ENCODE peak calls at places on chromosome 14, in ten cellular contexts. One of them, this sample, is unnamed. For H3K4me1, the result is how much of the 10 kb centered on the place peaks cover.

GRCh38 chr14:105199093-105199492 is 18.0 kb upstream of the NUDT14 start:
- DNase-seq in A549: no peak
- DNase-seq in transverse colon: no peak
- DNase-seq in stomach: no peak
- DNase-seq in upper lobe of right lung: no peak
- DNase-seq in HCT116: no peak
- DNase-seq in right lobe of liver: no peak
- DNase-seq in heart left ventricle: peak
- DNase-seq in esophagus squamous epithelium: no peak
- DNase-seq in OCI-LY7: no peak
- DNase-seq in this sample: no peak

GRCh38 chr14:66483322-66483721 is 2.8 kb upstream of the CCDC196 start:
- DNase-seq in HCT116: no peak
- DNase-seq in upper lobe of right lung: no peak
- DNase-seq in heart left ventricle: no peak
- DNase-seq in transverse colon: no peak
- DNase-seq in OCI-LY7: no peak
- DNase-seq in esophagus squamous epithelium: no peak
- DNase-seq in stomach: no peak
- DNase-seq in right lobe of liver: peak
- DNase-seq in A549: no peak
- DNase-seq in this sample: no peak

GRCh38 chr14:100979780-100980179 is 76.3 kb upstream of the RTL1 start:
- DNase-seq in stomach: no peak
- DNase-seq in A549: no peak
- DNase-seq in upper lobe of right lung: no peak
- DNase-seq in esophagus squamous epithelium: no peak
- DNase-seq in right lobe of liver: no peak
- DNase-seq in heart left ventricle: no peak
- DNase-seq in OCI-LY7: no peak
- DNase-seq in transverse colon: no peak
- DNase-seq in HCT116: no peak
- DNase-seq in this sample: no peak

GRCh38 chr14:28375295-28375694 is 391.3 kb upstream of the FOXG1 start:
- DNase-seq in HCT116: no peak
- DNase-seq in heart left ventricle: no peak
- DNase-seq in upper lobe of right lung: no peak
- DNase-seq in transverse colon: no peak
- DNase-seq in right lobe of liver: no peak
- DNase-seq in A549: no peak
- DNase-seq in stomach: no peak
- DNase-seq in OCI-LY7: no peak
- DNase-seq in esophagus squamous epithelium: no peak
- DNase-seq in this sample: no peak

GRCh38 chr14:30521899-30522736 is 36.8 kb upstream of the G2E3 start:
- DNase-seq in stomach: no peak
- DNase-seq in upper lobe of right lung: no peak
- DNase-seq in HCT116: peak
- DNase-seq in heart left ventricle: no peak
- DNase-seq in transverse colon: no peak
- DNase-seq in right lobe of liver: no peak
- DNase-seq in A549: peak
- DNase-seq in OCI-LY7: peak
- DNase-seq in esophagus squamous epithelium: no peak
- DNase-seq in this sample: no peak

GRCh38 chr14:63727231-63727735 is 582 bp downstream of the SGPP1 start:
- DNase-seq in HCT116: no peak
- DNase-seq in A549: peak
- DNase-seq in right lobe of liver: peak
- DNase-seq in stomach: peak
- DNase-seq in esophagus squamous epithelium: no peak
- DNase-seq in upper lobe of right lung: peak
- DNase-seq in OCI-LY7: peak
- DNase-seq in transverse colon: peak
- DNase-seq in heart left ventricle: peak
- DNase-seq in this sample: no peak

GRCh38 chr14:101521978-101522377 is 39.3 kb upstream of the DIO3 start:
- DNase-seq in A549: no peak
- DNase-seq in transverse colon: no peak
- DNase-seq in HCT116: no peak
- DNase-seq in esophagus squamous epithelium: no peak
- DNase-seq in right lobe of liver: no peak
- DNase-seq in heart left ventricle: no peak
- DNase-seq in OCI-LY7: no peak
- DNase-seq in upper lobe of right lung: no peak
- DNase-seq in stomach: no peak
- DNase-seq in this sample: no peak

GRCh38 chr14:93655078-93655750 is 133.1 kb downstream of the PRIMA1 start:
- DNase-seq in HCT116: peak
- DNase-seq in heart left ventricle: no peak
- DNase-seq in OCI-LY7: peak
- DNase-seq in upper lobe of right lung: no peak
- DNase-seq in stomach: no peak
- DNase-seq in esophagus squamous epithelium: no peak
- DNase-seq in transverse colon: no peak
- DNase-seq in right lobe of liver: no peak
- DNase-seq in A549: peak
- DNase-seq in this sample: no peak

GRCh38 chr14:94356379-94357056 is 31.9 kb downstream of the SERPINA1 start:
- DNase-seq in right lobe of liver: no peak
- DNase-seq in A549: no peak
- DNase-seq in transverse colon: no peak
- DNase-seq in heart left ventricle: no peak
- DNase-seq in stomach: peak
- DNase-seq in HCT116: no peak
- DNase-seq in upper lobe of right lung: no peak
- DNase-seq in esophagus squamous epithelium: no peak
- DNase-seq in OCI-LY7: no peak
- DNase-seq in this sample: no peak

GRCh38 chr14:36771256-36771655 is 109.6 kb downstream of the PAX9 start:
- DNase-seq in upper lobe of right lung: no peak
- DNase-seq in OCI-LY7: no peak
- DNase-seq in stomach: no peak
- DNase-seq in A549: no peak
- DNase-seq in heart left ventricle: no peak
- DNase-seq in esophagus squamous epithelium: no peak
- DNase-seq in HCT116: no peak
- DNase-seq in transverse colon: peak
- DNase-seq in right lobe of liver: no peak
- DNase-seq in this sample: no peak

GRCh38 chr14:28707814-28708213 is 58.8 kb upstream of the FOXG1 start:
- DNase-seq in OCI-LY7: no peak
- DNase-seq in stomach: no peak
- DNase-seq in HCT116: no peak
- DNase-seq in esophagus squamous epithelium: no peak
- DNase-seq in transverse colon: no peak
- DNase-seq in A549: no peak
- DNase-seq in upper lobe of right lung: no peak
- DNase-seq in right lobe of liver: no peak
- DNase-seq in heart left ventricle: no peak
- DNase-seq in this sample: no peak

GRCh38 chr14:48304729-48305128 is 629.3 kb upstream of the MDGA2 start:
- DNase-seq in upper lobe of right lung: no peak
- DNase-seq in esophagus squamous epithelium: no peak
- DNase-seq in transverse colon: no peak
- DNase-seq in HCT116: no peak
- DNase-seq in OCI-LY7: no peak
- DNase-seq in right lobe of liver: no peak
- DNase-seq in heart left ventricle: no peak
- DNase-seq in A549: no peak
- DNase-seq in stomach: no peak
- DNase-seq in this sample: no peak
- TF ChIP-seq CTCF in upper lobe of right lung: no peak
- TF ChIP-seq CTCF in esophagus squamous epithelium: no peak
- TF ChIP-seq CTCF in transverse colon: no peak
- TF ChIP-seq CTCF in HCT116: no peak
- TF ChIP-seq CTCF in OCI-LY7: no peak
- TF ChIP-seq CTCF in right lobe of liver: no peak
- TF ChIP-seq CTCF in heart left ventricle: no peak
- TF ChIP-seq CTCF in A549: no peak
- TF ChIP-seq CTCF in stomach: no peak
- TF ChIP-seq CTCF in this sample: no peak

GRCh38 chr14:61089126-61089750 is 108.2 kb downstream of the SLC38A6 start:
- DNase-seq in HCT116: no peak
- DNase-seq in heart left ventricle: no peak
- DNase-seq in stomach: no peak
- DNase-seq in A549: no peak
- DNase-seq in transverse colon: no peak
- DNase-seq in OCI-LY7: no peak
- DNase-seq in upper lobe of right lung: no peak
- DNase-seq in right lobe of liver: no peak
- DNase-seq in esophagus squamous epithelium: no peak
- DNase-seq in this sample: no peak

GRCh38 chr14:61088081-61088480 is 107.0 kb downstream of the SLC38A6 start:
- DNase-seq in OCI-LY7: no peak
- DNase-seq in upper lobe of right lung: no peak
- DNase-seq in right lobe of liver: no peak
- DNase-seq in stomach: no peak
- DNase-seq in heart left ventricle: no peak
- DNase-seq in transverse colon: no peak
- DNase-seq in esophagus squamous epithelium: no peak
- DNase-seq in HCT116: no peak
- DNase-seq in A549: no peak
- DNase-seq in this sample: no peak

GRCh38 chr14:61090432-61091216 is 109.6 kb downstream of the SLC38A6 start:
- DNase-seq in HCT116: no peak
- DNase-seq in right lobe of liver: no peak
- DNase-seq in A549: no peak
- DNase-seq in transverse colon: no peak
- DNase-seq in OCI-LY7: no peak
- DNase-seq in esophagus squamous epithelium: no peak
- DNase-seq in stomach: no peak
- DNase-seq in heart left ventricle: no peak
- DNase-seq in upper lobe of right lung: no peak
- DNase-seq in this sample: no peak

DNA sequence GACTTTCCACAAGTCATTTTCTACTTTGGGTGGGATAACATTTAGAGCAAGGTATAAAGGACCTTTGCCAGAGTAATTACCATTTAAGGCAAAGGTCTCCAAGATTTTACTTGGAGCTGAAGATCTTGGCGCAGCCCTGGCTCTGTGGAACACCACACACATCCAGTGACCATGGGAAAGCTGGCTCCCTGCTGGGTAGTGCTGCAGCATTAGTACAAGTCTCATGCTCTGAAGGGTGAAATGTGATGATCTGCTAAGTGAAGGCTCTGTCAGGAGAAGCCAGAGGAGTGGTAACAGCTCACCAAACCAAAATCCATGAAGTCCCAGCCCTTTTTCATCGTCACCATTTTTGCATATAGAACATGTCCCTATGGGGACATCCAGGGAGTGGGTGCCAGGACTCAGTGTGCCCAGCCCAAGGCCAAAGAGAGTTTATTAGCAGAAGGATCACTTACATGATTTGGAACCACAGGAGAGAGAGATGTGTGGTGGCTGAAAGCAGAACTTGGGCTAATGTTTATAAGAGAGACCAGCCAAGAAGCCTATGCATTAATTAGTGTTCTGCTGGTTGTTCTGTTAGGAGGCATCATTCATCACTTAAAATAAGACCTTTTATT is 110.7 kb downstream of the SLC38A6 start:
- DNase-seq in esophagus squamous epithelium: no peak
- DNase-seq in heart left ventricle: no peak
- DNase-seq in HCT116: no peak
- DNase-seq in OCI-LY7: no peak
- DNase-seq in transverse colon: no peak
- DNase-seq in right lobe of liver: no peak
- DNase-seq in upper lobe of right lung: no peak
- DNase-seq in A549: no peak
- DNase-seq in stomach: no peak
- DNase-seq in this sample: no peak
- H3K27ac ChIP-seq in esophagus squamous epithelium: no peak
- H3K27ac ChIP-seq in heart left ventricle: no peak
- H3K27ac ChIP-seq in HCT116: no peak
- H3K27ac ChIP-seq in OCI-LY7: no peak
- H3K27ac ChIP-seq in transverse colon: no peak
- H3K27ac ChIP-seq in right lobe of liver: no peak
- H3K27ac ChIP-seq in upper lobe of right lung: no peak
- H3K27ac ChIP-seq in A549: no peak
- H3K27ac ChIP-seq in stomach: no peak
- H3K27ac ChIP-seq in this sample: peak

DNA sequence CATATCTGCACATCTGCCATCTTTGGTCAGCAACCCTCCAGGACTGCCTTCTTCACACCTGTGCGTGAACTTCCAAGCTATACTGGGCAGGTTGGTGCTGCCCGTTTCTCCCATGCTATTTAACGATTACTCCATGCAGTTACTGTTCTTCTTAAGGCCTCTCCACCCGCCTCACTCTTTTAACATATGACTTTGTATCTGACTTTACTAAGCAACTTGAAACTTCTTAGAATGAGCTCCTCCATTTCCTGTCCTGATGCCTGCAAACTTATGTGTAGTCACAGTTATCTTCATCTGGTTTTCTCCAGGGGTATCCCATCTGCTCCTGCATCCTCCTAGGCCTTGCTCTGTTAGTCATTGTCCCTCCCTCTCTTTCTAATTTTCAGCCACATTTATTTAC is 35.7 kb downstream of the PRKCH start:
- DNase-seq in heart left ventricle: no peak
- DNase-seq in stomach: no peak
- DNase-seq in right lobe of liver: no peak
- DNase-seq in A549: no peak
- DNase-seq in esophagus squamous epithelium: no peak
- DNase-seq in transverse colon: no peak
- DNase-seq in HCT116: no peak
- DNase-seq in upper lobe of right lung: no peak
- DNase-seq in OCI-LY7: no peak
- DNase-seq in this sample: no peak
- H3K4me1 ChIP-seq in heart left ventricle: under half
- H3K4me1 ChIP-seq in stomach: under half
- H3K4me1 ChIP-seq in right lobe of liver: under half
- H3K4me1 ChIP-seq in A549: under half
- H3K4me1 ChIP-seq in esophagus squamous epithelium: half or more
- H3K4me1 ChIP-seq in transverse colon: under half
- H3K4me1 ChIP-seq in HCT116: half or more
- H3K4me1 ChIP-seq in upper lobe of right lung: under half
- H3K4me1 ChIP-seq in OCI-LY7: under half
- H3K4me1 ChIP-seq in this sample: under half

DNA sequence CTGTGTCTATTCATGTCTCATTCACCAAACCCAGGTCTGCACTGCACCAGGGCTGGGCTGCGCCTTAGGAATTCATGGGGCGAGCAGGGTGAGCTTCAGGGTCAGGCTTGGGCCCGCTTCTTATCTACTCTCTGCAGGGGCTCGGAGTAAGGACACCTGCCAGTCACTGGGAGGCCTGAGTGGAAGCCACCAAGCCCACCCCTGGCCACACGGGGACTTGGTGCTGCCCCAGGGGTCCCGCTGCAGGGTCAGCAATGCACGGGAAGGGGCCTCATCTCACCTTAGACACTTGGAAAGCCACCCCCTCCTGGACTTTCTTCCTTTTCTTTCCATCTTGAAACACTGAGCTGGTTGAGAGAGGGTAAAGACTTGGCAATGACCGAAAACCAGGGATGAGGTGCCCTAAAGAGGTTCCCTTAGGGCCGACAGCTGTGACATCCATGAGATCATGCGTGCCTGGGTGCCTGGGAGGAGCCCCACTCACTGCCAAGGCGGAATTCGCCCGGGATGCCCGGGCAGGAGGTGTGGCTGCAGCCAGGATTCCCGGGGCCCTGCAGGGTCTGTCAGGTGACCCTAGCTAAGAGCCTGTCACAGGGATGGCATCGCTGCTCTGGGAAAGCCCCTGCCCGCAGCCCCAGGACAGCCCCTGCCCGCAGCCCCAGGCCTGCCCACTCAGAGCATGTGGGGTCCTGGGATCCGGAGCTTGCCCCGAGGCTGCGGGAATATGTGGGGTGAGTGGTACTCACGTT is 45.5 kb upstream of the EML1 start:
- DNase-seq in heart left ventricle: no peak
- DNase-seq in OCI-LY7: no peak
- DNase-seq in HCT116: no peak
- DNase-seq in upper lobe of right lung: no peak
- DNase-seq in stomach: no peak
- DNase-seq in right lobe of liver: no peak
- DNase-seq in transverse colon: no peak
- DNase-seq in A549: no peak
- DNase-seq in esophagus squamous epithelium: no peak
- DNase-seq in this sample: no peak
- TF ChIP-seq CTCF in heart left ventricle: no peak
- TF ChIP-seq CTCF in OCI-LY7: no peak
- TF ChIP-seq CTCF in HCT116: no peak
- TF ChIP-seq CTCF in upper lobe of right lung: no peak
- TF ChIP-seq CTCF in stomach: no peak
- TF ChIP-seq CTCF in right lobe of liver: no peak
- TF ChIP-seq CTCF in transverse colon: no peak
- TF ChIP-seq CTCF in A549: no peak
- TF ChIP-seq CTCF in esophagus squamous epithelium: no peak
- TF ChIP-seq CTCF in this sample: no peak